ENCODE peak calls at places on chromosome 5, in eight cellular contexts. A is naive B cell; T is BJ; O is T-helper 2 cell; M is neural progenitor cell; B is neural crest cell; E is activated T-cell treated with anti-CD3 and anti-CD28 coated beads, Interleukin-2, amount 50 U/mL, for 24 hours; G is iPS-NIHi11. J is an unnamed sample.
A peak's percentile ranks its signal among the peaks of the same experiment; 100 is the strongest.

GRCh38 chr5:179762781-179763176 is 30.2 kb downstream of the MAML1 start:
- DNase-seq in A (no peak), T (peak; percentile 35), O (no peak), M (no peak), B (no peak), E (no peak), G (no peak), J (no peak)

GRCh38 chr5:180090098-180090768 is 18.7 kb upstream of the RNF130 start:
- DNase-seq in A (peak; percentile 81), T (no peak), O (peak; percentile 70), M (peak; percentile 95), B (peak; percentile 88), E (peak; percentile 88), G (peak; percentile 81), J (peak; percentile 69)

GRCh38 chr5:113281194-113281593 is 153.6 kb downstream of the TSSK1B start:
- DNase-seq in A (no peak), T (no peak), O (no peak), M (no peak), B (no peak), E (no peak), G (no peak), J (no peak)

GRCh38 chr5:96577909-96578308 is 84.3 kb upstream of the CAST start:
- DNase-seq in A (no peak), T (no peak), O (no peak), M (no peak), B (no peak), E (no peak), G (no peak), J (no peak)

GRCh38 chr5:136058972-136059354 is 30.2 kb downstream of the TGFBI start:
- DNase-seq in A (no peak), T (no peak), O (no peak), M (no peak), B (no peak), E (no peak), G (no peak), J (no peak)

GRCh38 chr5:77463905-77464304 is 28.2 kb downstream of the WDR41 start:
- DNase-seq in A (no peak), T (no peak), O (no peak), M (no peak), B (no peak), E (no peak), G (no peak), J (no peak)

GRCh38 chr5:93578813-93579560 is 2.0 kb downstream of the NR2F1-AS1 start:
- DNase-seq in A (no peak), T (no peak), O (no peak), M (peak; percentile 54), B (peak; percentile 76), E (no peak), G (no peak), J (no peak)

GRCh38 chr5:109825450-109825849 is 135.7 kb downstream of the MAN2A1 start:
- DNase-seq in A (no peak), T (peak; percentile 8), O (no peak), M (no peak), B (no peak), E (no peak), G (no peak), J (no peak)

GRCh38 chr5:157324237-157324636 is 58.3 kb downstream of the CYFIP2 start:
- DNase-seq in A (no peak), T (no peak), O (no peak), M (no peak), B (no peak), E (no peak), G (peak; percentile 46), J (no peak)

GRCh38 chr5:29853711-29854110 is 1339.8 kb upstream of the CDH6 start:
- DNase-seq in A (no peak), T (no peak), O (no peak), M (no peak), B (no peak), E (no peak), G (no peak), J (no peak)

GRCh38 chr5:74141053-74141452 is 499.5 kb downstream of the ENC1 start:
- DNase-seq in A (no peak), T (no peak), O (no peak), M (no peak), B (no peak), E (no peak), G (no peak), J (no peak)

GRCh38 chr5:150329881-150330876 is 27.3 kb upstream of the TCOF1 start:
- DNase-seq in A (no peak), T (no peak), O (no peak), M (no peak), B (no peak), E (no peak), G (no peak), J (no peak)

GRCh38 chr5:125411163-125412050 is 665.0 kb upstream of the ZNF608 start:
- DNase-seq in A (no peak), T (no peak), O (no peak), M (peak; percentile 3), B (no peak), E (no peak), G (no peak), J (no peak)

GRCh38 chr5:67141644-67142043 is 55.0 kb downstream of the CD180 start:
- DNase-seq in A (no peak), T (no peak), O (no peak), M (no peak), B (no peak), E (no peak), G (no peak), J (no peak)

GRCh38 chr5:38660194-38660668 is 103.8 kb upstream of the LIFR start:
- DNase-seq in A (no peak), T (no peak), O (no peak), M (peak; percentile 58), B (no peak), E (no peak), G (peak; percentile 53), J (no peak)

GRCh38 chr5:72378636-72379289 is 58.6 kb downstream of the PTCD2 start:
- DNase-seq in A (no peak), T (no peak), O (no peak), M (no peak), B (no peak), E (no peak), G (peak; percentile 42), J (no peak)

GRCh38 chr5:80216753-80217596 is 38.9 kb downstream of the SERINC5 start:
- DNase-seq in A (no peak), T (no peak), O (no peak), M (peak; percentile 31), B (no peak), E (peak; percentile 58), G (no peak), J (peak; percentile 24)

GRCh38 chr5:128572546-128573339 is 34.7 kb upstream of the FBN2 start:
- DNase-seq in A (no peak), T (no peak), O (no peak), M (no peak), B (no peak), E (no peak), G (no peak), J (no peak)

GRCh38 chr5:33361781-33362180 is 79.0 kb upstream of the TARS1 start:
- DNase-seq in A (no peak), T (no peak), O (no peak), M (no peak), B (no peak), E (no peak), G (no peak), J (no peak)

GRCh38 chr5:66247176-66247960 is 103.3 kb downstream of the SREK1 start:
- DNase-seq in A (no peak), T (peak; percentile 67), O (no peak), M (no peak), B (no peak), E (no peak), G (no peak), J (no peak)

GRCh38 chr5:114473541-114473940 is 111.7 kb downstream of the KCNN2 start:
- DNase-seq in A (no peak), T (no peak), O (no peak), M (no peak), B (no peak), E (no peak), G (no peak), J (no peak)

GRCh38 chr5:88092358-88092757 is 176.3 kb downstream of the TMEM161B start:
- DNase-seq in A (no peak), T (no peak), O (no peak), M (peak; percentile 48), B (no peak), E (no peak), G (peak; percentile 37), J (no peak)

GRCh38 chr5:143001764-143002351 is 231.7 kb downstream of the ARHGAP26 start:
- DNase-seq in A (no peak), T (no peak), O (no peak), M (no peak), B (no peak), E (peak; percentile 60), G (no peak), J (no peak)

GRCh38 chr5:178453224-178453623 is 137.0 kb downstream of the COL23A1 start:
- DNase-seq in A (no peak), T (peak; percentile 12), O (no peak), M (no peak), B (no peak), E (no peak), G (no peak), J (no peak)

GRCh38 chr5:143037708-143038107 is 267.5 kb downstream of the ARHGAP26 start:
- DNase-seq in A (no peak), T (no peak), O (no peak), M (no peak), B (no peak), E (no peak), G (no peak), J (no peak)

GRCh38 chr5:119341452-119342349 is 14.1 kb upstream of the TNFAIP8 start:
- DNase-seq in A (peak; percentile 78), T (no peak), O (no peak), M (no peak), B (no peak), E (peak; percentile 63), G (no peak), J (no peak)

GRCh38 chr5:179795863-179796833 is 2.4 kb downstream of the LTC4S start:
- DNase-seq in A (peak; percentile 72), T (no peak), O (peak; percentile 65), M (peak; percentile 91), B (peak; percentile 80), E (peak; percentile 83), G (peak; percentile 85), J (peak; percentile 50)

GRCh38 chr5:157596449-157596848 is 20.9 kb upstream of the ADAM19 start:
- DNase-seq in A (peak; percentile 83), T (no peak), O (no peak), M (no peak), B (no peak), E (peak; percentile 55), G (no peak), J (no peak)

GRCh38 chr5:74625742-74626241 is 14.7 kb downstream of the ENC1 start:
- DNase-seq in A (no peak), T (no peak), O (no peak), M (no peak), B (no peak), E (no peak), G (peak; percentile 40), J (no peak)

J was measured in activated CD4-positive, alpha-beta T cell treated with anti-CD3 and anti-CD28 coated beads for 1 hour.